ENCODE peak calls at places on chromosomes 4 and X, in ten cellular contexts. Y, P, K, D, X, W, L, Z, N and O are unnamed samples.

GRCh38 chr4:137310593-137311490 is 221.5 kb downstream of the PCDH18 start:
- DNase-seq in Y (peak), P (no peak), K (no peak), D (no peak), X (no peak), W (no peak), L (no peak), Z (peak), N (no peak), O (peak)

GRCh38 chr4:97081951-97082350 is 1061.3 kb downstream of the STPG2 start:
- DNase-seq in Y (no peak), P (no peak), K (no peak), D (no peak), X (no peak), W (no peak), L (no peak), Z (no peak), N (no peak), O (no peak)

GRCh38 chrX:35919536-35920309 is at the start of gene CFAP47:
- DNase-seq in Y (no peak), P (no peak), K (peak), D (peak), X (peak), W (peak), L (no peak), Z (peak), N (no peak), O (no peak)

GRCh38 chrX:39895228-39896110 is 202.3 kb downstream of the BCOR start:
- DNase-seq in Y (no peak), P (no peak), K (peak), D (peak), X (no peak), W (no peak), L (no peak), Z (no peak), N (no peak), O (no peak)

GRCh38 chr4:183936574-183937335 is 31.6 kb downstream of the STOX2 start:
- DNase-seq in Y (no peak), P (no peak), K (no peak), D (no peak), X (no peak), W (no peak), L (no peak), Z (no peak), N (no peak), O (no peak)

GRCh38 chrX:109826954-109827708 is 94.1 kb upstream of the ACSL4 start:
- DNase-seq in Y (peak), P (no peak), K (no peak), D (no peak), X (no peak), W (no peak), L (no peak), Z (peak), N (no peak), O (no peak)

GRCh38 chr4:138449938-138450337 is 207.8 kb upstream of the SLC7A11 start:
- DNase-seq in Y (no peak), P (no peak), K (no peak), D (no peak), X (no peak), W (no peak), L (no peak), Z (no peak), N (no peak), O (no peak)

GRCh38 chr4:36255575-36255974 is 11.3 kb upstream of the ARAP2 start:
- DNase-seq in Y (no peak), P (no peak), K (no peak), D (peak), X (no peak), W (no peak), L (no peak), Z (no peak), N (no peak), O (no peak)

GRCh38 chrX:108001218-108001814 is 19.1 kb upstream of the TEX13B start:
- DNase-seq in Y (peak), P (no peak), K (no peak), D (no peak), X (no peak), W (no peak), L (no peak), Z (peak), N (no peak), O (no peak)

GRCh38 chrX:129540725-129541184 is 696 bp downstream of the OCRL start:
- DNase-seq in Y (no peak), P (no peak), K (peak), D (peak), X (no peak), W (peak), L (no peak), Z (no peak), N (peak), O (no peak)

GRCh38 chr4:98446499-98447375 is 185.6 kb downstream of the RAP1GDS1 start:
- DNase-seq in Y (peak), P (no peak), K (no peak), D (peak), X (no peak), W (no peak), L (no peak), Z (peak), N (no peak), O (no peak)

GRCh38 chr4:101280866-101281600 is 66.3 kb downstream of the PPP3CA start:
- DNase-seq in Y (no peak), P (no peak), K (no peak), D (no peak), X (no peak), W (no peak), L (no peak), Z (no peak), N (no peak), O (no peak)

GRCh38 chr4:72302981-72303704 is 265.9 kb downstream of the ADAMTS3 start:
- DNase-seq in Y (peak), P (no peak), K (no peak), D (peak), X (peak), W (no peak), L (no peak), Z (peak), N (no peak), O (no peak)

GRCh38 chrX:123818243-123818642 is 41.6 kb upstream of the XIAP start:
- DNase-seq in Y (peak), P (no peak), K (no peak), D (no peak), X (no peak), W (no peak), L (no peak), Z (peak), N (no peak), O (no peak)

GRCh38 chr4:26031704-26032103 is 117.7 kb downstream of the SMIM20 start:
- DNase-seq in Y (no peak), P (no peak), K (no peak), D (no peak), X (no peak), W (no peak), L (no peak), Z (no peak), N (no peak), O (no peak)

GRCh38 chrX:138877746-138878145 is 166.2 kb upstream of the FGF13 start:
- DNase-seq in Y (no peak), P (no peak), K (no peak), D (no peak), X (no peak), W (no peak), L (no peak), Z (no peak), N (no peak), O (no peak)

GRCh38 chr4:11424000-11424399 is 4.7 kb downstream of the HS3ST1 start:
- DNase-seq in Y (peak), P (no peak), K (peak), D (no peak), X (no peak), W (no peak), L (no peak), Z (peak), N (no peak), O (no peak)
- TF ChIP-seq CTCF in Y (peak), P (no peak), K (peak), D (no peak), X (peak), W (peak), L (peak), Z (peak), N (no peak), O (no peak)

DNA sequence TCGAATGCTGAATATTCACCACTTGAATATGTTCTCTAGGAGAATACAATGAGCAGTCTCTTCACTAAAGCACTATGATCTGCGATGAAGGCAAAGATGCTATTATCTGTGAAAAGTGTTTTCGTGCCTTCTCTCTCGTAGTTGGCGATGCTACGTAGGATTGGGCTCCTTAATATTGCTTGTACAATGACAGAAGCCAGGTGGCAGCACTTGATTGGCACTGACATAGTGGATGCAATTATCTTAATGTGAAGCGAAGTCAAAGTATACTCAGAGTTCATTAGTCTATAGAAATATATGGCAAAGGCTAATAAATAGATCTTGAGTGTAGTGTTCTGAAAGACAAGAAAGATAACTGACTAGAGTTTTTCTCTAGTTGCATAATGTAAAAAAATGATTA is 1135.7 kb upstream of the AGA start:
- DNase-seq in Y (no peak), P (no peak), K (no peak), D (no peak), X (no peak), W (no peak), L (no peak), Z (peak), N (no peak), O (no peak)
- TF ChIP-seq CTCF in Y (peak), P (no peak), K (peak), D (no peak), X (peak), W (no peak), L (peak), Z (peak), N (no peak), O (no peak)

DNA sequence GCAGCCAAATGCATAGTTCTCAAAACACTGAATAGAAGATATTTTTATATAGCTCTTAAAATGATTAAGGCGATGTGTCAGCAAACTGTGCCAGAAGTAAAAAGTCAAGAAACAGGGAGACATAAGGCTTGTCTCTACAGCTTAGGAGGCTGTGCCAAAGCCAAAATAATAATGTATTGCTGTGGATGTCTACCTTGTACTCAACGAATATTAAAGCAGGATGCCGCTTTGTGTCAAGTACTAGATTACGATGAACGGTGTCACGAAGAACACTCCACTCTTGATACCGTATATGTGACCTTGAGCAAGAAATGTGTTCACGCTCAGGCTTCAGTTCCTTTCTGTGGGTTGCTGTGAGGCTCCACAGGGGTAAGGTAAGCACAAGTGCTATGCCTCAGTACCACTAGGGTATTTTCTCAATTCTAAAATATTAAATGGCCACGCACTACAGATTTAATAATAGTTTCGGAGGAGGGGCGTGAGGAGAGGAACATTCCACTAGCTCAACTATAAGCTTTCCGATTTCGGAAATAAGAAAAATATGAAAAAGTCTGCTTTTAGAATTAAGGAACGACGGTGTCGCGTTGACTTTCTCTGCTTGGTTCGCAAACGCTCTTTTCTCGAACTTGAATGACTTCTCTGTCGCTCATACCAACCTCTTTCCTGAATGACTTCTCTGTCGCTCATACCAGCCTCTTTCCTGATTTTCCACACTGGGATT is 679 bp upstream of the SCOC start:
- DNase-seq in Y (peak), P (no peak), K (no peak), D (peak), X (no peak), W (no peak), L (no peak), Z (no peak), N (no peak), O (no peak)
- TF ChIP-seq CTCF in Y (no peak), P (peak), K (peak), D (peak), X (no peak), W (peak), L (peak), Z (peak), N (no peak), O (peak)

GRCh38 chr4:86247906-86248305 is 111.9 kb downstream of the MAPK10 start:
- DNase-seq in Y (no peak), P (no peak), K (no peak), D (no peak), X (no peak), W (no peak), L (no peak), Z (peak), N (no peak), O (no peak)

GRCh38 chr4:86250006-86250405 is 109.8 kb downstream of the MAPK10 start:
- DNase-seq in Y (no peak), P (no peak), K (no peak), D (no peak), X (no peak), W (no peak), L (no peak), Z (no peak), N (no peak), O (peak)

GRCh38 chr4:86250616-86251015 is 109.2 kb downstream of the MAPK10 start:
- DNase-seq in Y (no peak), P (no peak), K (no peak), D (no peak), X (no peak), W (no peak), L (no peak), Z (no peak), N (no peak), O (no peak)

GRCh38 chr4:86247328-86247727 is 112.5 kb downstream of the MAPK10 start:
- DNase-seq in Y (no peak), P (no peak), K (no peak), D (no peak), X (no peak), W (no peak), L (no peak), Z (no peak), N (no peak), O (no peak)

DNA sequence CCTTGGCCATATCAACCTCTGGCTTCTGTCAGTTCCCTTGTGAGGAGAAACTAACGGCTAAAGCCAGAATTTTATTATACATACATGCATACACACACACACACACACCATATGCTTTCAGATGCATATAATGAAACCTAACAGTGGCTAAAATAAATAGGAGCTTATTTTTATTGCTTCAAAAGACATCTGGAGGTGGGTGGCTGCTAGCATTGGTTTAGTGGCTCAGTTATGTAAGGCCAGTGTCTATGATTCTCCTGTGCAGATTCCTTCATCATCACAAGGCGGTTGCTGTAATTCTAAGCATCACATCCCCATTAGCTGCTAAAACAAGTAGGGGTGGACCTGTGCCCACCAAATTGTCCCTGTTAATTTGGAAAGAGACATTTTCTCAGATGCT is 110.8 kb downstream of the MAPK10 start:
- DNase-seq in Y (no peak), P (no peak), K (no peak), D (no peak), X (no peak), W (no peak), L (no peak), Z (no peak), N (no peak), O (no peak)
- TF ChIP-seq CTCF in Y (no peak), P (no peak), K (no peak), D (no peak), X (no peak), W (no peak), L (no peak), Z (no peak), N (no peak), O (no peak)

GRCh38 chrX:3244955-3245354 is 101.5 kb downstream of the MXRA5 start:
- DNase-seq in Y (no peak), P (no peak), K (no peak), D (no peak), X (no peak), W (no peak), L (no peak), Z (no peak), N (no peak), O (no peak)
- TF ChIP-seq CTCF in Y (peak), P (no peak), K (peak), D (no peak), X (no peak), W (no peak), L (peak), Z (no peak), N (no peak), O (no peak)

GRCh38 chr4:88672987-88673386 is 24.6 kb downstream of the NAP1L5 start:
- DNase-seq in Y (peak), P (no peak), K (no peak), D (no peak), X (peak), W (no peak), L (no peak), Z (peak), N (no peak), O (no peak)
- TF ChIP-seq CTCF in Y (peak), P (peak), K (peak), D (peak), X (peak), W (peak), L (peak), Z (peak), N (no peak), O (peak)

DNA sequence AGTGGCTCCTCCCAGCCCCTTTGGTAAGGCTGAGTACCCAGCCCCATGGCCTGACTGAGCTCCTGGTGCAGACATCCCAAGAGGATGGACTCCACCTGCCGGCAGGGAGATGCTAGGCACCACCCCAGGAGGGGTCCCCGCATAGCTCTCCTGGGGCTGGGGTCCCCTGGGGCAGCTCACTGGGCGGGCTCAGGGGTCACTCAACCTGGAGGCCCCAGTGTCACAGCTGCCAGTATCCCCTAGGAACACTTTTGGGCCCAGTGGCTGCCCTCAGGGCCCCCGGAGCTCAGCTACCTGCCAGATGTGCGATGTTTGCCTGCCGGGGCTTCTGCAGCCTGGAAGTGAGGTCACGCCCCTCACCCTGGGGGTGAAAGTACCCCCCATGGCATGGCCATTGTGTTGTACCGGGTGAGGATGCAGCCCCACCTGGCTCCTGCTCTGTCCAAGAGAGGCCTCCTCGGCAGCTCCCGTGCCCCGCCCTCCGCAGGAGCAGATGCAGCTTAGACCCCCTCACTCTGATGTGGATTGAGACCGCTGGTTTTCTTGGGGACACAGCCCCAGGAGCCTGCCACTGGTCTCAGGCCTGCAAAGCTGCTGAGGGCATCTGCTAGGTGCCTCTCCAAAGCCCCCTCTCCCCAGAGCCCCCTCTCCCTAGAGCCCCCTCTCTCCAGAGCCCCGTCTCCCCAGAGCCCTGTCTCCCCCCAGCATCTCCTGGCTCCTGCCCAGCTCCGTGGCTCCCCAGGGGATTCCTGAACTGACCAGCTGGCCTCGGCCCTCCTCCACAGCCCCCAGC is 6.7 kb upstream of the HGFAC start:
- DNase-seq in Y (no peak), P (no peak), K (peak), D (no peak), X (peak), W (no peak), L (no peak), Z (no peak), N (no peak), O (no peak)
- TF ChIP-seq CTCF in Y (peak), P (no peak), K (no peak), D (no peak), X (no peak), W (no peak), L (no peak), Z (no peak), N (no peak), O (no peak)

GRCh38 chrX:13263560-13264251 is 56.1 kb downstream of the ATXN3L start:
- DNase-seq in Y (no peak), P (no peak), K (no peak), D (no peak), X (no peak), W (no peak), L (no peak), Z (no peak), N (no peak), O (no peak)
- TF ChIP-seq CTCF in Y (no peak), P (no peak), K (no peak), D (no peak), X (no peak), W (no peak), L (no peak), Z (no peak), N (no peak), O (no peak)

GRCh38 chr4:95546866-95547707 is 1.7 kb downstream of the UNC5C start:
- DNase-seq in Y (no peak), P (no peak), K (peak), D (no peak), X (peak), W (no peak), L (no peak), Z (no peak), N (no peak), O (no peak)

GRCh38 chr4:95546236-95546635 is 2.5 kb downstream of the UNC5C start:
- DNase-seq in Y (no peak), P (no peak), K (no peak), D (no peak), X (no peak), W (no peak), L (no peak), Z (no peak), N (no peak), O (no peak)

GRCh38 chr4:95545526-95545925 is 3.2 kb downstream of the UNC5C start:
- DNase-seq in Y (no peak), P (no peak), K (no peak), D (no peak), X (no peak), W (no peak), L (no peak), Z (no peak), N (no peak), O (no peak)

GRCh38 chr4:95541889-95542607 is 6.7 kb downstream of the UNC5C start:
- DNase-seq in Y (no peak), P (no peak), K (no peak), D (no peak), X (no peak), W (no peak), L (no peak), Z (no peak), N (no peak), O (no peak)

DNA sequence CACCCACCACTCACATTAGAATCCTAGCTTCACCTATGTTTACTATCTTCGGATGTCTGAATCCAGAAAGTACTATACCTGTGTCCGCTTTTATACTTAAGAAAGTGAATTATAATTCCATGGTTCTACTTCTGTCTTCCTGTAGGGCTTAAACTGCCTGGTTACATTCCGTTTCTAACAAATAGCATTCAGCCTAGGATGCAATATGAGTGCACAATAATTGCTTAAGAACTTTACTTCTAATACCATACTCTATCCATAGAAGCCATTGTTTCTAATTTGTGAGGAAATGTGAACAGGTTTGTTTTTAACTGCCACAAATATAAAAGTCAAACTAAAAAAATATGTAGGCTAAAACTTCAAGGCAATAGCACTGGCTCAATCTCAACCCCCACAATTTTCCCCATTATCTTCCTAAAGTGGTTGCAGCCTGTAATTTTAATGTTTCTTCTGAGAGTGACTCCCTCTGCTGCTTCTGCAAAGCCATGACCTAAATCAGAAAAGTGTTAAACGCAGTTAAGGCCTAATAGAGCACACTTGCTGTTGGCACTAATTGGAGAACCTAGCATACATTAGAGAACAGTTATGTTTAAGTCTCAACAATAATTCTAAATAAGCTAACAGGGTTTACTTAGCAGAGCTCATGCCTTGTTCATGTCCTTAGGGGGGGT is 4.2 kb downstream of the UNC5C start:
- DNase-seq in Y (no peak), P (no peak), K (no peak), D (no peak), X (no peak), W (no peak), L (no peak), Z (peak), N (no peak), O (no peak)
- TF ChIP-seq CTCF in Y (peak), P (no peak), K (no peak), D (no peak), X (no peak), W (no peak), L (peak), Z (peak), N (no peak), O (no peak)